ENCODE peak calls at places on chromosomes 2 and 18, in five cellular contexts. S is upper lobe of right lung, Y is GM13976, J is psoas muscle, U is foreskin fibroblast. M is an unnamed sample.
A peak's percentile ranks its signal among the peaks of the same experiment; 100 is the strongest.

GRCh38 chr2:133859578-133859977 is 291.3 kb upstream of the NCKAP5 start:
- DNase-seq in S (no peak), Y (no peak), J (no peak), U (no peak), M (no peak)

GRCh38 chr2:99662761-99663341 is 173.0 kb upstream of the REV1 start:
- DNase-seq in S (no peak), Y (no peak), J (no peak), U (peak; percentile 24), M (no peak)

GRCh38 chr2:45278345-45279078 is 269.3 kb upstream of the SIX2 start:
- DNase-seq in S (no peak), Y (no peak), J (no peak), U (no peak), M (no peak)

GRCh38 chr2:147575106-147575505 is 269.7 kb upstream of the ACVR2A start:
- DNase-seq in S (no peak), Y (no peak), J (no peak), U (no peak), M (no peak)

GRCh38 chr18:40066368-40066767 is 1888.7 kb upstream of the PIK3C3 start:
- DNase-seq in S (no peak), Y (no peak), J (no peak), U (no peak), M (no peak)

GRCh38 chr2:148927010-148927409 is 52.0 kb downstream of the KIF5C start:
- DNase-seq in S (no peak), Y (peak; percentile 50), J (no peak), U (no peak), M (no peak)

GRCh38 chr2:38465789-38466127 is 88.7 kb upstream of the ATL2 start:
- DNase-seq in S (no peak), Y (peak; percentile 70), J (no peak), U (peak; percentile 12), M (no peak)

GRCh38 chr2:47751856-47752414 is 31.0 kb upstream of the MSH6 start:
- DNase-seq in S (no peak), Y (no peak), J (no peak), U (no peak), M (no peak)

GRCh38 chr2:193695367-193695766 is 1500.6 kb upstream of the TMEFF2 start:
- DNase-seq in S (no peak), Y (no peak), J (no peak), U (peak; percentile 10), M (no peak)

DNA sequence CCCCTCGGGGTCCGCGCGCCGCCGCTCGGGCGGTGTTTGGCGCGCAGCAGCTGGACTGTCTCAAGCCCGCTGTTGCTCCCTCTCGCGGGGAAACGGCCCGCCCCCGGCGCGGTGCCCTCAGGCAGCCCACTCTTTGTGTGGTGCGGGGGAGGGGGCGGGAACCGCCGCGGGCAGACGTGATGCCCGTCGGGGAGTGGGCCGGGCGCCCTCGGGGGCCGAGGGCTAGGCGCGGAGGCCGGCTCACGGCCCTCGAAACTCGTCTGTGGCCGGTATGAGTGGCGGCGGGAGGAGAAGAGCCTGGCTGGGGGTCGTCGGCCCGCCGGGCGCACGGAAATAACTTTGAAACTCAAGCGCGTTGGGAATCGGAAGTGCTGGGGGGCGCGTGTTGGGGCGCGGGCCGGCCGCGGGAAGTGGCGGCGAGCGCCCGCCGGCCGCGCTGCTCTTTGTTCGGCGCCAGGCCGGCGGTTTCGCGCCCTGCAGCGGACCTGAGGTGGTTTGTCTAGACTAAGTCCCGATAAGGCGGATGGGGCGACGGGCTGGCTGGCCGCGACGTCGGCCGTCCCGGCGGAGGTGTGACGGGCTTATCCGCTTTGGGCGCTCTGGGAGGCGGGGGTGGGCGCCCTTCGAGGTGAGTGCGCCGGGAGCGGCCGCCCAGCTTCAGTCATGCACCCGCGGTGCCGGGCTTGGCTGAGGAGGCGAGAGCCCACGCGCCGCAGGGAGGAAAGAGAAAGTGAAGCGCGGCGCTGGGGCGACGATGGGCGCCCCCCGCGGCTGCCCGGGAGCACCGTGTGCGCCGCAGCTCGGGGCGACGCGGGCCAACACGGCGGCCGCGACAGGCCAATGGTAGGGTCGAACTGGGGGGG is 679 bp downstream of the PTMA start:
- DNase-seq in S (peak; percentile 87), Y (peak; percentile 34), J (peak; percentile 70), U (no peak), M (no peak)
- TF ChIP-seq CTCF in S (peak; percentile 28), Y (peak; percentile 12), J (no peak), U (peak; percentile 5), M (peak; percentile 47)

GRCh38 chr2:74544634-74545033 is 9.1 kb downstream of the LOXL3 start:
- DNase-seq in S (peak; percentile 9), Y (no peak), J (no peak), U (no peak), M (no peak)
- TF ChIP-seq CTCF in S (no peak), Y (peak; percentile 23), J (no peak), U (no peak), M (peak; percentile 17)

GRCh38 chr2:239945751-239946569 is 79.2 kb downstream of the NDUFA10 start:
- DNase-seq in S (peak; percentile 52), Y (no peak), J (no peak), U (no peak), M (peak; percentile 79)

GRCh38 chr2:239943991-239944441 is 81.1 kb downstream of the NDUFA10 start:
- DNase-seq in S (peak; percentile 51), Y (no peak), J (no peak), U (no peak), M (peak; percentile 72)

GRCh38 chr2:239946570-239947311 is 78.4 kb downstream of the NDUFA10 start:
- DNase-seq in S (peak; percentile 37), Y (no peak), J (no peak), U (no peak), M (peak; percentile 78)

GRCh38 chr2:239943571-239943970 is 81.6 kb downstream of the NDUFA10 start:
- DNase-seq in S (no peak), Y (no peak), J (no peak), U (no peak), M (peak; percentile 52)

GRCh38 chr2:239944706-239945551 is 80.2 kb downstream of the NDUFA10 start:
- DNase-seq in S (peak; percentile 69), Y (no peak), J (no peak), U (peak; percentile 25), M (peak; percentile 89)
- TF ChIP-seq CTCF in S (no peak), Y (no peak), J (no peak), U (no peak), M (no peak)

GRCh38 chr2:232321156-232321816 is 57.3 kb upstream of the ALPP start:
- DNase-seq in S (no peak), Y (no peak), J (no peak), U (no peak), M (no peak)
- TF ChIP-seq CTCF in S (no peak), Y (no peak), J (no peak), U (no peak), M (peak; percentile 24)

GRCh38 chr2:219003267-219003634 is 10.0 kb upstream of the CRYBA2 start:
- DNase-seq in S (no peak), Y (no peak), J (no peak), U (no peak), M (no peak)

GRCh38 chr2:219001577-219002394 is 8.6 kb upstream of the CRYBA2 start:
- DNase-seq in S (peak; percentile 94), Y (peak; percentile 70), J (no peak), U (no peak), M (no peak)

GRCh38 chr2:219002395-219003266 is 9.4 kb upstream of the CRYBA2 start:
- DNase-seq in S (peak; percentile 90), Y (peak; percentile 78), J (peak; percentile 41), U (no peak), M (no peak)

GRCh38 chr2:219001100-219001576 is 7.9 kb upstream of the CRYBA2 start:
- DNase-seq in S (no peak), Y (no peak), J (no peak), U (no peak), M (no peak)

DNA sequence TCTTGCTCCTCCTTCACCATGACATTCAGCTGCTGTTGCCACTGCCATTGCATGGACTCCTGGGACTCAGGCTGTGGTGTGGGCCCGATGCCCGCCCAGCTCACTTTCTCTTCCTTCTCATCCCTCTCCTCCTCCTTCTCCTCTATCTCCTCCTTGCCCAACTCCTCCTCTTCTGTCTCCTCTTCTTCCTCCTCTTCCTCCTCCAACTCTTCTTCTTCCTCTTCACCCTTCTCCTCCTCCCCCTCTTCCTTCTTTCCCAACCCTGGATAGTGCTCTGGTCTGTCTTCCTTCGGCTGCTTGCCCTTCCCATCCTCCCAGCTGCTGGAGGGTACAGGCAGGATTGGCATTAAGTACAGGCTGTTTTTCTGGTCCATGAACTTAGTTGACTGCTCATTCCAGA is 10.8 kb upstream of the CRYBA2 start:
- DNase-seq in S (no peak), Y (no peak), J (no peak), U (no peak), M (no peak)
- TF ChIP-seq CTCF in S (no peak), Y (no peak), J (no peak), U (no peak), M (no peak)

GRCh38 chr2:206127656-206128055 is 31.6 kb downstream of the NDUFS1 start:
- DNase-seq in S (no peak), Y (no peak), J (no peak), U (no peak), M (no peak)
- TF ChIP-seq CTCF in S (no peak), Y (no peak), J (no peak), U (no peak), M (peak; percentile 13)

GRCh38 chr2:138086556-138086955 is 122.3 kb downstream of the HNMT start:
- DNase-seq in S (no peak), Y (no peak), J (no peak), U (peak; percentile 43), M (no peak)

GRCh38 chr2:138087761-138088602 is 123.7 kb downstream of the HNMT start:
- DNase-seq in S (no peak), Y (no peak), J (no peak), U (no peak), M (no peak)

GRCh38 chr2:138081225-138082073 is 117.2 kb downstream of the HNMT start:
- DNase-seq in S (no peak), Y (no peak), J (no peak), U (no peak), M (no peak)

GRCh38 chr2:138079976-138080375 is 115.7 kb downstream of the HNMT start:
- DNase-seq in S (no peak), Y (no peak), J (no peak), U (no peak), M (no peak)

DNA sequence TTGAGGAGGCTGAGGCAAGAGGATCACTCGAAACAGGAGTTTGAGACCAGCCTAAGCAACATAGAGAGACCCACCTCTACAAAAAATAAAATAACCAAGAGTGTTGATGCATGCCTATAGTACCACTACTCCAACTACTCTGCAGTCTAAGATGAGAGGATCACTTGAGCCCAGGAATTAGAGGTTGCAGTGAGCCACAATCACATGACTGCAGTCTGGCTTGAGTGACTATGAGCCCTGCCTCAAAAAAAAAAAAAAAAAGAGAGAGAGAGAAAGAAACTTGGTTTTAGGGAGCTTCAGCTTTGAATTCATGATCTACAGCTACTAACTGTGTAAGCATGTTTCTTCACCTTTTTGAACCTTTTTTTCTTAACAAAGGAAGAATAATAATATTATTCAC is 119.9 kb downstream of the HNMT start:
- DNase-seq in S (no peak), Y (no peak), J (no peak), U (no peak), M (no peak)
- TF ChIP-seq CTCF in S (no peak), Y (no peak), J (no peak), U (no peak), M (no peak)

M was measured in chondrocyte.